ENCODE peak calls at places on chromosomes 5 and 9, in six cellular contexts. One of them, this sample, is unnamed.

GRCh38 chr5:142680605-142681259 is 5.2 kb downstream of the FGF1 start:
- DNase-seq in tibial nerve: no peak
- DNase-seq in astrocyte: peak
- DNase-seq in A673: no peak
- DNase-seq in adrenal gland: no peak
- DNase-seq in cardiac fibroblast: no peak
- DNase-seq in this sample: peak

GRCh38 chr5:107598958-107599357 is 71.8 kb downstream of the EFNA5 start:
- DNase-seq in tibial nerve: no peak
- DNase-seq in astrocyte: no peak
- DNase-seq in A673: no peak
- DNase-seq in adrenal gland: no peak
- DNase-seq in cardiac fibroblast: no peak
- DNase-seq in this sample: no peak

GRCh38 chr5:140261403-140262171 is 41.3 kb downstream of the PFDN1 start:
- DNase-seq in tibial nerve: peak
- DNase-seq in astrocyte: peak
- DNase-seq in A673: peak
- DNase-seq in adrenal gland: peak
- DNase-seq in cardiac fibroblast: peak
- DNase-seq in this sample: peak

GRCh38 chr5:109826426-109826825 is 136.7 kb downstream of the MAN2A1 start:
- DNase-seq in tibial nerve: no peak
- DNase-seq in astrocyte: peak
- DNase-seq in A673: no peak
- DNase-seq in adrenal gland: no peak
- DNase-seq in cardiac fibroblast: no peak
- DNase-seq in this sample: peak

GRCh38 chr9:27369591-27369990 is 72.6 kb upstream of the EQTN start:
- DNase-seq in tibial nerve: no peak
- DNase-seq in astrocyte: no peak
- DNase-seq in A673: no peak
- DNase-seq in adrenal gland: no peak
- DNase-seq in cardiac fibroblast: no peak
- DNase-seq in this sample: peak

GRCh38 chr5:80251636-80252035 is 4.2 kb downstream of the SERINC5 start:
- DNase-seq in tibial nerve: no peak
- DNase-seq in astrocyte: no peak
- DNase-seq in A673: no peak
- DNase-seq in adrenal gland: peak
- DNase-seq in cardiac fibroblast: peak
- DNase-seq in this sample: peak

GRCh38 chr9:12775373-12775962 is 648 bp downstream of the LURAP1L start:
- DNase-seq in tibial nerve: no peak
- DNase-seq in astrocyte: no peak
- DNase-seq in A673: peak
- DNase-seq in adrenal gland: peak
- DNase-seq in cardiac fibroblast: no peak
- DNase-seq in this sample: no peak

GRCh38 chr9:99054581-99054980 is 50.3 kb upstream of the TGFBR1 start:
- DNase-seq in tibial nerve: no peak
- DNase-seq in astrocyte: peak
- DNase-seq in A673: no peak
- DNase-seq in adrenal gland: no peak
- DNase-seq in cardiac fibroblast: no peak
- DNase-seq in this sample: no peak

GRCh38 chr5:79193643-79194042 is 42.3 kb upstream of the JMY start:
- DNase-seq in tibial nerve: no peak
- DNase-seq in astrocyte: peak
- DNase-seq in A673: no peak
- DNase-seq in adrenal gland: peak
- DNase-seq in cardiac fibroblast: no peak
- DNase-seq in this sample: peak

GRCh38 chr5:176187276-176188062 is 50.8 kb upstream of the SIMC1 start:
- DNase-seq in tibial nerve: no peak
- DNase-seq in astrocyte: no peak
- DNase-seq in A673: no peak
- DNase-seq in adrenal gland: no peak
- DNase-seq in cardiac fibroblast: no peak
- DNase-seq in this sample: no peak

GRCh38 chr5:82347213-82347947 is 69.2 kb upstream of the RPS23 start:
- DNase-seq in tibial nerve: no peak
- DNase-seq in astrocyte: peak
- DNase-seq in A673: no peak
- DNase-seq in adrenal gland: peak
- DNase-seq in cardiac fibroblast: peak
- DNase-seq in this sample: peak

GRCh38 chr5:82107277-82107676 is 135.5 kb downstream of the ATG10 start:
- DNase-seq in tibial nerve: no peak
- DNase-seq in astrocyte: peak
- DNase-seq in A673: peak
- DNase-seq in adrenal gland: no peak
- DNase-seq in cardiac fibroblast: peak
- DNase-seq in this sample: peak

GRCh38 chr9:4787876-4788275 is 4.9 kb upstream of the RCL1 start:
- DNase-seq in tibial nerve: no peak
- DNase-seq in astrocyte: no peak
- DNase-seq in A673: no peak
- DNase-seq in adrenal gland: no peak
- DNase-seq in cardiac fibroblast: no peak
- DNase-seq in this sample: peak

GRCh38 chr5:153584131-153584530 is 93.7 kb downstream of the GRIA1 start:
- DNase-seq in tibial nerve: no peak
- DNase-seq in astrocyte: no peak
- DNase-seq in A673: peak
- DNase-seq in adrenal gland: no peak
- DNase-seq in cardiac fibroblast: no peak
- DNase-seq in this sample: no peak

GRCh38 chr9:116686693-116687073 is 422 bp upstream of the TRIM32 start:
- DNase-seq in tibial nerve: no peak
- DNase-seq in astrocyte: no peak
- DNase-seq in A673: no peak
- DNase-seq in adrenal gland: no peak
- DNase-seq in cardiac fibroblast: no peak
- DNase-seq in this sample: no peak

GRCh38 chr5:79858097-79858723 is 132.9 kb downstream of the MTX3 start:
- DNase-seq in tibial nerve: peak
- DNase-seq in astrocyte: peak
- DNase-seq in A673: peak
- DNase-seq in adrenal gland: peak
- DNase-seq in cardiac fibroblast: peak
- DNase-seq in this sample: peak

GRCh38 chr9:21710792-21711191 is 91.6 kb upstream of the MTAP start:
- DNase-seq in tibial nerve: no peak
- DNase-seq in astrocyte: peak
- DNase-seq in A673: no peak
- DNase-seq in adrenal gland: no peak
- DNase-seq in cardiac fibroblast: no peak
- DNase-seq in this sample: peak

GRCh38 chr9:122031806-122032205 is 61.3 kb downstream of the TTLL11 start:
- DNase-seq in tibial nerve: no peak
- DNase-seq in astrocyte: peak
- DNase-seq in A673: peak
- DNase-seq in adrenal gland: no peak
- DNase-seq in cardiac fibroblast: no peak
- DNase-seq in this sample: no peak

GRCh38 chr5:64585654-64586053 is 79.8 kb downstream of the RGS7BP start:
- DNase-seq in tibial nerve: no peak
- DNase-seq in astrocyte: no peak
- DNase-seq in A673: no peak
- DNase-seq in adrenal gland: no peak
- DNase-seq in cardiac fibroblast: peak
- DNase-seq in this sample: no peak

GRCh38 chr5:132227485-132228240 is at the start of gene P4HA2:
- DNase-seq in tibial nerve: peak
- DNase-seq in astrocyte: peak
- DNase-seq in A673: peak
- DNase-seq in adrenal gland: peak
- DNase-seq in cardiac fibroblast: peak
- DNase-seq in this sample: peak

GRCh38 chr9:15423328-15423985 is 781 bp downstream of the SNAPC3 start:
- DNase-seq in tibial nerve: no peak
- DNase-seq in astrocyte: no peak
- DNase-seq in A673: peak
- DNase-seq in adrenal gland: no peak
- DNase-seq in cardiac fibroblast: peak
- DNase-seq in this sample: peak

GRCh38 chr9:88745281-88746001 is 210.5 kb downstream of the NXNL2 start:
- DNase-seq in tibial nerve: no peak
- DNase-seq in astrocyte: peak
- DNase-seq in A673: peak
- DNase-seq in adrenal gland: no peak
- DNase-seq in cardiac fibroblast: peak
- DNase-seq in this sample: no peak

GRCh38 chr9:68631811-68632210 is 73.2 kb upstream of the PIP5K1B start:
- DNase-seq in tibial nerve: no peak
- DNase-seq in astrocyte: no peak
- DNase-seq in A673: no peak
- DNase-seq in adrenal gland: no peak
- DNase-seq in cardiac fibroblast: no peak
- DNase-seq in this sample: no peak

GRCh38 chr5:141543053-141543452 is 54.2 kb downstream of the PCDHGC5 start:
- DNase-seq in tibial nerve: no peak
- DNase-seq in astrocyte: no peak
- DNase-seq in A673: no peak
- DNase-seq in adrenal gland: no peak
- DNase-seq in cardiac fibroblast: no peak
- DNase-seq in this sample: peak

GRCh38 chr5:81424728-81425127 is 30.8 kb upstream of the ACOT12 start:
- DNase-seq in tibial nerve: no peak
- DNase-seq in astrocyte: peak
- DNase-seq in A673: no peak
- DNase-seq in adrenal gland: no peak
- DNase-seq in cardiac fibroblast: peak
- DNase-seq in this sample: no peak

GRCh38 chr5:115342593-115343377 is 46.3 kb upstream of the CCDC112 start:
- DNase-seq in tibial nerve: no peak
- DNase-seq in astrocyte: no peak
- DNase-seq in A673: no peak
- DNase-seq in adrenal gland: no peak
- DNase-seq in cardiac fibroblast: peak
- DNase-seq in this sample: no peak

GRCh38 chr9:126934441-126934840 is 19.9 kb downstream of the RALGPS1 start:
- DNase-seq in tibial nerve: no peak
- DNase-seq in astrocyte: no peak
- DNase-seq in A673: no peak
- DNase-seq in adrenal gland: no peak
- DNase-seq in cardiac fibroblast: no peak
- DNase-seq in this sample: no peak

GRCh38 chr9:126935630-126936029 is 21.0 kb downstream of the RALGPS1 start:
- DNase-seq in tibial nerve: no peak
- DNase-seq in astrocyte: no peak
- DNase-seq in A673: no peak
- DNase-seq in adrenal gland: peak
- DNase-seq in cardiac fibroblast: peak
- DNase-seq in this sample: peak

GRCh38 chr9:126932871-126933321 is 18.3 kb downstream of the RALGPS1 start:
- DNase-seq in tibial nerve: no peak
- DNase-seq in astrocyte: no peak
- DNase-seq in A673: no peak
- DNase-seq in adrenal gland: no peak
- DNase-seq in cardiac fibroblast: no peak
- DNase-seq in this sample: no peak

GRCh38 chr9:126937444-126937843 is 22.9 kb downstream of the RALGPS1 start:
- DNase-seq in tibial nerve: no peak
- DNase-seq in astrocyte: no peak
- DNase-seq in A673: no peak
- DNase-seq in adrenal gland: no peak
- DNase-seq in cardiac fibroblast: no peak
- DNase-seq in this sample: no peak

GRCh38 chr9:126933334-126933980 is 18.9 kb downstream of the RALGPS1 start:
- DNase-seq in tibial nerve: no peak
- DNase-seq in astrocyte: no peak
- DNase-seq in A673: no peak
- DNase-seq in adrenal gland: no peak
- DNase-seq in cardiac fibroblast: no peak
- DNase-seq in this sample: no peak
- TF ChIP-seq CTCF in tibial nerve: no peak
- TF ChIP-seq CTCF in astrocyte: no peak
- TF ChIP-seq CTCF in A673: no peak
- TF ChIP-seq CTCF in adrenal gland: no peak
- TF ChIP-seq CTCF in cardiac fibroblast: no peak
- TF ChIP-seq CTCF in this sample: no peak

DNA sequence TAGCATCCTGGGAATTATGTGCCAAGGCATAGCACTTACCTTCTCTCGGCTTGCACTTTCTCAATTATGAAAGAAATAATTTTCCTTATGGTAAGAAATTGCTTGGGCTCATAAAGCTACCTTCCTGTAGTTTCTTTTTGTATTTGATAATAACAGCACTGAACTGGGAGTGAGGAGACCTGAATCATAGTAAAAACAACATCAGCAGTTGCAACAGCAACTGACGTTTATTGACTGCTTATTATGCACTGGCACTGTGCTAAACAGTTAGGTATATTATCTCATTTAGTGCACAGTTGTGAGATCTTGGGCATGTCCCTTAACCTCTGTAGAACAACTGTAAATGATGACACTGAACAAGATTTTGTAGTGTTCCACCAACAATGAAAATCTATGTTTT is 135.2 kb downstream of the DOCK2 start:
- DNase-seq in tibial nerve: no peak
- DNase-seq in astrocyte: no peak
- DNase-seq in A673: no peak
- DNase-seq in adrenal gland: no peak
- DNase-seq in cardiac fibroblast: no peak
- DNase-seq in this sample: no peak
- H3K4me3 ChIP-seq in tibial nerve: no peak
- H3K4me3 ChIP-seq in astrocyte: no peak
- H3K4me3 ChIP-seq in A673: no peak
- H3K4me3 ChIP-seq in adrenal gland: no peak
- H3K4me3 ChIP-seq in cardiac fibroblast: no peak
- H3K4me3 ChIP-seq in this sample: no peak

GRCh38 chr5:136689563-136689962 is 324.2 kb upstream of the TRPC7 start:
- DNase-seq in tibial nerve: no peak
- DNase-seq in astrocyte: no peak
- DNase-seq in A673: no peak
- DNase-seq in adrenal gland: no peak
- DNase-seq in cardiac fibroblast: no peak
- DNase-seq in this sample: no peak

GRCh38 chr5:136686192-136686872 is 321.0 kb upstream of the TRPC7 start:
- DNase-seq in tibial nerve: no peak
- DNase-seq in astrocyte: peak
- DNase-seq in A673: peak
- DNase-seq in adrenal gland: no peak
- DNase-seq in cardiac fibroblast: peak
- DNase-seq in this sample: peak
- TF ChIP-seq CTCF in tibial nerve: no peak
- TF ChIP-seq CTCF in astrocyte: peak
- TF ChIP-seq CTCF in A673: peak
- TF ChIP-seq CTCF in adrenal gland: peak
- TF ChIP-seq CTCF in cardiac fibroblast: peak
- TF ChIP-seq CTCF in this sample: peak

DNA sequence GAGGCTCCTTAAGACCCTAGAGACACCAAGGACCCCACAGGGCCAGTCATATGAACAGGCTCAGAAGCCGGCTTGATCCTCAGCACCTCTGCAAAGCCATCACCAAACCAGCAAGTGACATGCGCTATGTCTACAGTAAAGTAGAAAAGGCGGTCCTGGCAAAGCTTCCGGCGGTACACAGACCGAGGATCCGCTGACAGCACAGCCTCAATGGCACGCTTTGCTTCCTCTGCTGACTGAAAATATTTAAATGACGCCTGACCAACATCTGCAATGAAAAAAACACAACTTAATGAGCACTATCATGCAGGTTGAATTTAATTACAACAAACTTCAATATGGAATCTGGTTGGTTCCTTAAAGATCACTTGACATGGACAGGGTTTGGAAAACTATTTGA is 17.6 kb downstream of the TRMO start:
- DNase-seq in tibial nerve: no peak
- DNase-seq in astrocyte: no peak
- DNase-seq in A673: no peak
- DNase-seq in adrenal gland: no peak
- DNase-seq in cardiac fibroblast: no peak
- DNase-seq in this sample: no peak
- H3K4me3 ChIP-seq in tibial nerve: no peak
- H3K4me3 ChIP-seq in astrocyte: no peak
- H3K4me3 ChIP-seq in A673: no peak
- H3K4me3 ChIP-seq in adrenal gland: no peak
- H3K4me3 ChIP-seq in cardiac fibroblast: no peak
- H3K4me3 ChIP-seq in this sample: no peak